ENCODE peak calls at places on chromosome 5, in six cellular contexts. One of them, this sample, is unnamed.

GRCh38 chr5:122352331-122352730 is 40.3 kb downstream of the SNCAIP start:
- DNase-seq in cortex of kidney: no peak
- DNase-seq in EH: no peak
- DNase-seq in testis: no peak
- DNase-seq in spleen: no peak
- DNase-seq in GM04503: peak; percentile 49
- DNase-seq in this sample: no peak

GRCh38 chr5:124544366-124545055 is 201.9 kb downstream of the ZNF608 start:
- DNase-seq in cortex of kidney: no peak
- DNase-seq in EH: no peak
- DNase-seq in testis: no peak
- DNase-seq in spleen: no peak
- DNase-seq in GM04503: no peak
- DNase-seq in this sample: no peak

GRCh38 chr5:1337490-1338195 is 7.3 kb downstream of the CLPTM1L start:
- DNase-seq in cortex of kidney: no peak
- DNase-seq in EH: no peak
- DNase-seq in testis: no peak
- DNase-seq in spleen: peak; percentile 55
- DNase-seq in GM04503: no peak
- DNase-seq in this sample: no peak

GRCh38 chr5:177457239-177458121 is 10.9 kb downstream of the PRR7 start:
- DNase-seq in cortex of kidney: no peak
- DNase-seq in EH: peak; percentile 98
- DNase-seq in testis: peak; percentile 90
- DNase-seq in spleen: peak; percentile 86
- DNase-seq in GM04503: peak; percentile 87
- DNase-seq in this sample: peak; percentile 82

GRCh38 chr5:42767491-42768105 is 11.0 kb downstream of the CCDC152 start:
- DNase-seq in cortex of kidney: no peak
- DNase-seq in EH: peak; percentile 44
- DNase-seq in testis: no peak
- DNase-seq in spleen: no peak
- DNase-seq in GM04503: no peak
- DNase-seq in this sample: no peak

GRCh38 chr5:68482199-68482598 is 266.6 kb downstream of the PIK3R1 start:
- DNase-seq in cortex of kidney: no peak
- DNase-seq in EH: no peak
- DNase-seq in testis: no peak
- DNase-seq in spleen: no peak
- DNase-seq in GM04503: no peak
- DNase-seq in this sample: no peak

GRCh38 chr5:120457839-120458507 is 6.1 kb upstream of the PRR16 start:
- DNase-seq in cortex of kidney: no peak
- DNase-seq in EH: peak; percentile 68
- DNase-seq in testis: peak; percentile 85
- DNase-seq in spleen: peak; percentile 88
- DNase-seq in GM04503: no peak
- DNase-seq in this sample: no peak

GRCh38 chr5:116738948-116739339 is 164.3 kb upstream of the SEMA6A start:
- DNase-seq in cortex of kidney: no peak
- DNase-seq in EH: no peak
- DNase-seq in testis: no peak
- DNase-seq in spleen: no peak
- DNase-seq in GM04503: no peak
- DNase-seq in this sample: no peak

GRCh38 chr5:149452007-149452664 is 73.0 kb upstream of the IL17B start:
- DNase-seq in cortex of kidney: no peak
- DNase-seq in EH: peak; percentile 79
- DNase-seq in testis: no peak
- DNase-seq in spleen: no peak
- DNase-seq in GM04503: no peak
- DNase-seq in this sample: no peak

GRCh38 chr5:33313150-33313549 is 127.6 kb upstream of the TARS1 start:
- DNase-seq in cortex of kidney: no peak
- DNase-seq in EH: peak; percentile 89
- DNase-seq in testis: no peak
- DNase-seq in spleen: no peak
- DNase-seq in GM04503: peak; percentile 53
- DNase-seq in this sample: no peak

GRCh38 chr5:58496488-58496887 is 5.3 kb downstream of the GAPT start:
- DNase-seq in cortex of kidney: no peak
- DNase-seq in EH: no peak
- DNase-seq in testis: no peak
- DNase-seq in spleen: no peak
- DNase-seq in GM04503: no peak
- DNase-seq in this sample: no peak